ENCODE peak calls at places on chromosomes 2 and 18, in four cellular contexts. One of them, this sample, is unnamed.
A peak's percentile ranks its signal among the peaks of the same experiment; 100 is the strongest.

GRCh38 chr2:46848446-46848845 is 67.2 kb downstream of the MCFD2 start:
- DNase-seq in GM12864: no peak
- DNase-seq in choroid plexus epithelial cell: peak; percentile 32
- DNase-seq in fibroblast of mammary gland: peak; percentile 80
- DNase-seq in this sample: no peak

GRCh38 chr2:174595904-174596397 is 1.7 kb downstream of the WIPF1 start:
- DNase-seq in GM12864: no peak
- DNase-seq in fibroblast of mammary gland: no peak
- DNase-seq in choroid plexus epithelial cell: peak; percentile 63
- DNase-seq in this sample: no peak

GRCh38 chr18:23311346-23312103 is 141.6 kb upstream of the RIOK3 start:
- DNase-seq in choroid plexus epithelial cell: peak; percentile 97
- DNase-seq in fibroblast of mammary gland: peak; percentile 95
- DNase-seq in GM12864: no peak
- DNase-seq in this sample: no peak

GRCh38 chr18:11733031-11733430 is 44.0 kb downstream of the GNAL start:
- DNase-seq in fibroblast of mammary gland: peak; percentile 59
- DNase-seq in choroid plexus epithelial cell: peak; percentile 80
- DNase-seq in GM12864: no peak
- DNase-seq in this sample: no peak

GRCh38 chr2:31606511-31606910 is 25.8 kb upstream of the SRD5A2 start:
- DNase-seq in choroid plexus epithelial cell: no peak
- DNase-seq in GM12864: no peak
- DNase-seq in fibroblast of mammary gland: peak; percentile 9
- DNase-seq in this sample: no peak

GRCh38 chr18:60981651-60982050 is 351.6 kb upstream of the CDH20 start:
- DNase-seq in GM12864: no peak
- DNase-seq in choroid plexus epithelial cell: no peak
- DNase-seq in fibroblast of mammary gland: no peak
- DNase-seq in this sample: no peak

GRCh38 chr2:1561793-1562521 is 148.7 kb downstream of the TPO start:
- DNase-seq in GM12864: no peak
- DNase-seq in choroid plexus epithelial cell: no peak
- DNase-seq in fibroblast of mammary gland: no peak
- DNase-seq in this sample: no peak

GRCh38 chr2:85273732-85274731 is 53.8 kb downstream of the TGOLN2 start:
- DNase-seq in fibroblast of mammary gland: peak; percentile 73
- DNase-seq in GM12864: no peak
- DNase-seq in choroid plexus epithelial cell: peak; percentile 82
- DNase-seq in this sample: no peak

GRCh38 chr2:173763641-173764040 is 201.5 kb downstream of the SP3 start:
- DNase-seq in GM12864: no peak
- DNase-seq in choroid plexus epithelial cell: no peak
- DNase-seq in fibroblast of mammary gland: no peak
- DNase-seq in this sample: no peak

DNA sequence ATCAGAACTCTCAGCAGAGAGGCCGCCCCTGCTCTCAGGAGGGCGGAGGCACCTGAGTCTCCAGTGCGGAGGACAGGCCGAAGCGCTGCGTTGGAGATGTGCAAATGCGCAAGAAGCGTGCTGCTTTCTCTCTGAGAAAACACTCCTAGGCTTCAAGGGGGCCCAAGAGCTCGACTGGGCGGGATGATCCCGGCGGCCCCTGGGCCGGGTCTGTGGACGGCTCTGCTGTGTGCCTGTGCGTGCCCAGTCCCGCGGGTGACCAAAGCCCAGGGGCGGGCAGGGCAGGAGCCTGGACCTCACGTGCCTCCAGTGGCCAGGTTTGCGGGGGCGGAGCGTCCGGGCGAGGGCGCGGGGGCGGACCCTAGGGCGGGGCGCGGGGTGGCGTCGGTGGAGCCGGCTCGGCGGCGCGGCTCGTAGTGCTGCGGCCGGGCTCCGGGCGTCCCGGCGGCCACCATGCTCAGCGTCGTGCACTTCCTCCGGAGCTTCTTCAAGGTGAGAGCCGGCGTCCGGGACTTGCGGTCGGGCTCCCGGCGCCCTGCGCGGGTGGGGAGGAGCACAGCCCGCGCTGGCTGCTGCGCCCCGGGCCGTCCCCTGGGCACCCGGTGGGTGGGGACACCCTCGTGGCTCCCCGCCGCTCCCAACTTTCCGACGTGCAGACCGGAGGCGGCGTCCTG is at the start of gene ARHGEF4:
- DNase-seq in fibroblast of mammary gland: no peak
- DNase-seq in GM12864: no peak
- DNase-seq in choroid plexus epithelial cell: no peak
- DNase-seq in this sample: peak; percentile 19
- H3K4me3 ChIP-seq in fibroblast of mammary gland: no peak within 1 kb of the TSS
- H3K4me3 ChIP-seq in GM12864: no peak within 1 kb of the TSS
- H3K4me3 ChIP-seq in choroid plexus epithelial cell: peak within 1 kb of the TSS; percentile 31
- H3K4me3 ChIP-seq in this sample: peak within 1 kb of the TSS; percentile 63

DNA sequence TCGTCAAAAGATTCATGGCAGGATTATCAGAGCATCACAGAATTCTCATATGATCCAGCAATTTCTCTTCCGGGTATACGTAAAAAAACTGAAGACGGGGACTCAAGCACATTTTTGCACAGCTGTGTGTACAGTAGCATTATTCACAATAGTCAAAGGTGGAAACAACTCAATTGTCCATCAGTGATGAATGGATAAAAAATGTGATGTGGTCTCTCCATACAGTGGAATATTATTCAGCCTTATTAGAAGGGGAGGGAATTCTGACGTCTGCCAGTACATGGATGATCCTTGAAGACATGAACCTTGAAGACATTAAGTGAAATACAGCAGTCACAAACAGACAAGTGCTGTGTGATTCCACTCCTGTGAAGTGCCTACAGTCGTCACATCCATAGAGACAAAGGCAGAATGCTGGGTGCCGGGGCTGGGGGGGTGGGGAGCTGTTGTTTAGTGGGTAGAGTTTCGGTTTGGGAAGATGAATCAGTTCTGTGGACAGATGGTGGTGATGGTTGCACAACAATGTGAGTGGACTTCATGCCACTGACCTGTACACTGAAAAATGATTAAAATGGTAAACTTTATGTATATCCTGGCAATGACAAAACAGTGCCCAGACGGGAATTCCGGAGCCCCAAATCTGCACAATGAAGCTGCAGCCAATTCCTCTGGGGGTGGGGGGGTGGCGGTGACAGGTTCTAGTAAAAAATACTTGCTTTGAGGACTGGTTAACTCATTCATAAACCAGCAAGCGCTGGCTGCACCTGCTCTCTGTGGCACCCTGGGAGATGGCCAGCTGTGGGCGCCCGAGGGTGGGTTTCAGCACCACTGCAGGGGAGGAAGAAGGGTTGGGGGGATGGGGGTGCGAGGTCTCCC is 82.0 kb upstream of the HPCAL1 start:
- DNase-seq in fibroblast of mammary gland: peak; percentile 79
- DNase-seq in GM12864: no peak
- DNase-seq in choroid plexus epithelial cell: peak; percentile 61
- DNase-seq in this sample: no peak
- TF ChIP-seq CTCF in fibroblast of mammary gland: no peak
- TF ChIP-seq CTCF in GM12864: no peak
- TF ChIP-seq CTCF in choroid plexus epithelial cell: no peak
- TF ChIP-seq CTCF in this sample: no peak

DNA sequence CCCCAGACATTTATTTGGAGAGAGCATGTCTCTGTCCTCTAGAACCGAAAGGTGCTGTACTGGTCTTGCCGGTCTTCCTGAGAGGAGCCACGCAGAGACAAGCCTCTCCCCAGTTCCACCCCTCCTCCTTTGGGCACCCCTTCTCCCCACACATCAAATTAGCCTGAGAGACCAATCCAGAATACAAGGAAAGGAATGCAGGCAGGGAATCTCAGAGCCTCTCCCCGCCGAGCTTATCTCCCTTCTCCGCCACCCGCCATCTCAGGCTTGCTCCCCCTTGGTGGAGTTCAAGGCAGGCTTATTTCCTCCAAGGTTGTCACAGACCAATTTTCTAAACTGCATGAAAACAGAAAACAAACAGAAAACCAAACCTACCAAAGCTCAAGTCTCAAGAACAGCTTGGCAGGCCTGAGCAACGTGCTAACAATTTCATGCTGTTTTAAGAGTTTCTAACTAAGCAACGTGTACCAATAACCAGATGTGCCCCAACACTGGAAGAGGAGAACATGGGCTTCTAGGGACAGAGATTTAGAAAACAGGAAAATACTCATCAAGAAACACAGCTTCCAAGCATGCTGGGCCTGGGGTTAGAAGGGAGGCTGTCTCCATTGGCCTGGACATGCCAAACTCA is 124.5 kb upstream of the PKDCC start:
- DNase-seq in fibroblast of mammary gland: no peak
- DNase-seq in choroid plexus epithelial cell: no peak
- DNase-seq in GM12864: no peak
- DNase-seq in this sample: no peak
- H3K4me3 ChIP-seq in fibroblast of mammary gland: no peak overlapping the region
- H3K4me3 ChIP-seq in choroid plexus epithelial cell: no peak overlapping the region
- H3K4me3 ChIP-seq in GM12864: no peak overlapping the region
- H3K4me3 ChIP-seq in this sample: no peak overlapping the region

DNA sequence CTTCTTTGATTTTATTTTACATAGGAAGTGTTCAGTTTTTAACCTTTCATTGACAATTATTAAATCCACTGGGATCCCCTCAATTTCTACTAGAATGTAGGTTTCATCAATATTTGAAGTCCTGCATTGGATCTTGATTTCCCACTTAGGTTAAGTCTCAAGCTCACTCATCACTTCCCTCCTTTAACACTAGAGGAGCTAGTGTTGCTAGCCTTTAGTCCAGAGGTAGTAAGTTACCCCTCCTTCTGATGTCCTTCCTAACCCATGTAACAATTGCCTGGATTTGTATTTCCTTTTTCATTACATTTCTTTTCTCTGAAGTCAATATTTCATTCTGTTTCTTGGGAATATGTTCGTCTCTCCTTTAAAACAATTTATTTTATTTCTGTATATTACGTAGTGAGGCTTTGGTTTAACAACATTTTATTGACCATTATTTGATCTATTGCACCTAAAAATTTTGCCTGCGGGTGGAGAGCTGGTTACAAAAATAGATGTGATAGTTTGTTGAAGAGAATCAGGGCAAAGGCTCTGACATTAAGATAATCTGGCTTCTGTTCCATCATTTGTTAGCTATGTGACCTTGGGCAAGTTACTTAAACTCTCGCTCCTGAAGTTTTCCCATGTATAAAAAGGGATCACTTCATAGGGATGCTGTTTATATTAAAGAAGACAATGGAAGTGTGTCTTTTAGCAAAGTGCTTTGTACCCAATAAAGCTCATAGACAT is 833.0 kb downstream of the SLC4A3 start:
- DNase-seq in choroid plexus epithelial cell: peak; percentile 21
- DNase-seq in GM12864: no peak
- DNase-seq in fibroblast of mammary gland: peak; percentile 18
- DNase-seq in this sample: no peak
- TF ChIP-seq CTCF in choroid plexus epithelial cell: no peak
- TF ChIP-seq CTCF in GM12864: peak; percentile 33
- TF ChIP-seq CTCF in fibroblast of mammary gland: peak; percentile 41
- TF ChIP-seq CTCF in this sample: no peak

This sample was measured in LNCaP clone FGC.